ENCODE peak calls at places on chromosome 10, in five cellular contexts. One of them, this sample, is unnamed.

GRCh38 chr10:23189024-23189423 is 3.1 kb upstream of the PTF1A start:
- DNase-seq in fibroblast of lung: no peak
- DNase-seq in tibial nerve: no peak
- DNase-seq in transverse colon: no peak
- DNase-seq in neural progenitor cell: no peak
- DNase-seq in this sample: no peak

GRCh38 chr10:18313146-18313542 is 172.9 kb downstream of the CACNB2 start:
- DNase-seq in fibroblast of lung: no peak
- DNase-seq in tibial nerve: no peak
- DNase-seq in transverse colon: no peak
- DNase-seq in neural progenitor cell: no peak
- DNase-seq in this sample: no peak

GRCh38 chr10:114565066-114565465 is 93.0 kb downstream of the ABLIM1 start:
- DNase-seq in fibroblast of lung: peak; percentile 27
- DNase-seq in tibial nerve: no peak
- DNase-seq in transverse colon: no peak
- DNase-seq in neural progenitor cell: no peak
- DNase-seq in this sample: no peak

GRCh38 chr10:95513941-95514392 is 47.2 kb downstream of the SORBS1 start:
- DNase-seq in fibroblast of lung: peak; percentile 83
- DNase-seq in tibial nerve: no peak
- DNase-seq in transverse colon: no peak
- DNase-seq in neural progenitor cell: no peak
- DNase-seq in this sample: peak; percentile 59

GRCh38 chr10:77925795-77926565 is 575 bp downstream of the DLG5 start:
- DNase-seq in fibroblast of lung: peak; percentile 33
- DNase-seq in tibial nerve: peak; percentile 8
- DNase-seq in transverse colon: peak; percentile 65
- DNase-seq in neural progenitor cell: peak; percentile 72
- DNase-seq in this sample: peak; percentile 59

GRCh38 chr10:12042409-12042796 is 206 bp downstream of the UPF2 start:
- DNase-seq in fibroblast of lung: peak; percentile 30
- DNase-seq in tibial nerve: no peak
- DNase-seq in transverse colon: peak; percentile 53
- DNase-seq in neural progenitor cell: no peak
- DNase-seq in this sample: no peak

GRCh38 chr10:121695731-121696464 is 97.7 kb upstream of the FGFR2 start:
- DNase-seq in fibroblast of lung: no peak
- DNase-seq in tibial nerve: no peak
- DNase-seq in transverse colon: no peak
- DNase-seq in neural progenitor cell: no peak
- DNase-seq in this sample: no peak

GRCh38 chr10:21020545-21020944 is 123.4 kb upstream of the NEBL start:
- DNase-seq in fibroblast of lung: no peak
- DNase-seq in tibial nerve: no peak
- DNase-seq in transverse colon: peak; percentile 14
- DNase-seq in neural progenitor cell: peak; percentile 44
- DNase-seq in this sample: no peak

GRCh38 chr10:44851881-44852280 is 59.3 kb upstream of the TMEM72 start:
- DNase-seq in fibroblast of lung: no peak
- DNase-seq in tibial nerve: no peak
- DNase-seq in transverse colon: no peak
- DNase-seq in neural progenitor cell: no peak
- DNase-seq in this sample: no peak

GRCh38 chr10:35378547-35379210 is 42.4 kb downstream of the CCNY start:
- DNase-seq in fibroblast of lung: peak; percentile 70
- DNase-seq in tibial nerve: no peak
- DNase-seq in transverse colon: no peak
- DNase-seq in neural progenitor cell: no peak
- DNase-seq in this sample: no peak

GRCh38 chr10:77844713-77845454 is 81.7 kb downstream of the DLG5 start:
- DNase-seq in fibroblast of lung: peak; percentile 91
- DNase-seq in tibial nerve: no peak
- DNase-seq in transverse colon: peak; percentile 66
- DNase-seq in neural progenitor cell: no peak
- DNase-seq in this sample: no peak

GRCh38 chr10:32418572-32418971 is 27.4 kb upstream of the CCDC7 start:
- DNase-seq in fibroblast of lung: no peak
- DNase-seq in tibial nerve: no peak
- DNase-seq in transverse colon: no peak
- DNase-seq in neural progenitor cell: no peak
- DNase-seq in this sample: no peak

GRCh38 chr10:43042503-43043341 is 34.1 kb upstream of the RET start:
- DNase-seq in fibroblast of lung: no peak
- DNase-seq in tibial nerve: no peak
- DNase-seq in transverse colon: no peak
- DNase-seq in neural progenitor cell: no peak
- DNase-seq in this sample: no peak

GRCh38 chr10:109647627-109648026 is 275.7 kb downstream of the XPNPEP1 start:
- DNase-seq in fibroblast of lung: no peak
- DNase-seq in tibial nerve: no peak
- DNase-seq in transverse colon: peak; percentile 14
- DNase-seq in neural progenitor cell: no peak
- DNase-seq in this sample: no peak

GRCh38 chr10:50396491-50397311 is 145.4 kb upstream of the ASAH2 start:
- DNase-seq in fibroblast of lung: peak; percentile 84
- DNase-seq in tibial nerve: no peak
- DNase-seq in transverse colon: no peak
- DNase-seq in neural progenitor cell: no peak
- DNase-seq in this sample: no peak

GRCh38 chr10:103910442-103911000 is 7.5 kb downstream of the STN1 start:
- DNase-seq in fibroblast of lung: peak; percentile 43
- DNase-seq in tibial nerve: no peak
- DNase-seq in transverse colon: no peak
- DNase-seq in neural progenitor cell: no peak
- DNase-seq in this sample: no peak

GRCh38 chr10:71243756-71244637 is 31.6 kb downstream of the UNC5B start:
- DNase-seq in fibroblast of lung: no peak
- DNase-seq in tibial nerve: peak; percentile 32
- DNase-seq in transverse colon: peak; percentile 72
- DNase-seq in neural progenitor cell: no peak
- DNase-seq in this sample: no peak

GRCh38 chr10:58436071-58436470 is 50.9 kb downstream of the TFAM start:
- DNase-seq in fibroblast of lung: peak; percentile 55
- DNase-seq in tibial nerve: no peak
- DNase-seq in transverse colon: no peak
- DNase-seq in neural progenitor cell: no peak
- DNase-seq in this sample: no peak

GRCh38 chr10:29533046-29533445 is 101.7 kb downstream of the SVIL start:
- DNase-seq in fibroblast of lung: no peak
- DNase-seq in tibial nerve: no peak
- DNase-seq in transverse colon: no peak
- DNase-seq in neural progenitor cell: no peak
- DNase-seq in this sample: no peak

GRCh38 chr10:29529146-29529545 is 105.6 kb downstream of the SVIL start:
- DNase-seq in fibroblast of lung: no peak
- DNase-seq in tibial nerve: no peak
- DNase-seq in transverse colon: no peak
- DNase-seq in neural progenitor cell: no peak
- DNase-seq in this sample: no peak

GRCh38 chr10:29532256-29532878 is 102.4 kb downstream of the SVIL start:
- DNase-seq in fibroblast of lung: no peak
- DNase-seq in tibial nerve: no peak
- DNase-seq in transverse colon: no peak
- DNase-seq in neural progenitor cell: no peak
- DNase-seq in this sample: no peak

GRCh38 chr10:29533696-29534285 is 101.0 kb downstream of the SVIL start:
- DNase-seq in fibroblast of lung: peak; percentile 49
- DNase-seq in tibial nerve: no peak
- DNase-seq in transverse colon: no peak
- DNase-seq in neural progenitor cell: no peak
- DNase-seq in this sample: no peak

DNA sequence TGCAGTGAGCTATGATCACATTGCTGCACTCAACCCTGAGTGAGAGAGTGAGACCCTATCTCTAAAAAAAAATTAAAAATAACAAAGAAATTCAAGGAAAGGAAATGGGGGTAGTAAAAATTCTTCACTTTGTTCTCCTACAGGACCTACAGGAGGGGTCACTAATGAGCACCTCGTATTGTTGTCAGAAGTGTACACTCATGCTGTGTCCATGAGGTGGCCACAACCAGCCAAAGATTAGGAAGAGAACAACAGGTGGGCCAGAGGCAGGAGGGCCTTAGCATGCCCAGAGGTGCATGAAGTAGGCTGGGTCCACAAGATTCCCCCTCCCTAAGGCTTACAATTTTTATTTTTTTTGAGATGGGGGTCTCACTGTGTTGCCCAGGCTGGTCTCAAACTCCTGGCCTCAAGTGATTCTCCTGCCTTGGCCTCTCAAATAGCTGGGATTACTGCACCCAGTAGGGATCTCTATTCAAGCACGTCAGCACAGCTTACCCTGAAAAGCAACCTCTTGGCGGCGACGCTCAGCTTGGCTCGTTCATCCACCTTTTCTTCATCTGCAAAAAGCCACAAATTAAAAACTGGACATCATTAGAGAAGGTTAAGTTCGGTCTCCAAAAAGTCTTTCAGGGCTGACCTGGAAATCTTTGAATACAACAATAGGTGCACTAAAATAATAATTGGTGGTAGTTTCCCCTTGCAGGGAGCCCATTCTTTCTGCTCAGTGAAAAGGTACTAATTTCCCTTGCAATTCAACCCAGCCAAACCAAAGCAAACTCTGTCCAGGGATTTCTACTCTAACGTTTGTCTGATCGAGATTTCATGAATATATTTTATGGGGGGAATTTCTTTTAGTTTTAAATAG is 104.4 kb downstream of the SVIL start:
- DNase-seq in fibroblast of lung: no peak
- DNase-seq in tibial nerve: no peak
- DNase-seq in transverse colon: no peak
- DNase-seq in neural progenitor cell: peak; percentile 15
- DNase-seq in this sample: no peak
- TF ChIP-seq CTCF in fibroblast of lung: no peak
- TF ChIP-seq CTCF in tibial nerve: no peak
- TF ChIP-seq CTCF in transverse colon: no peak
- TF ChIP-seq CTCF in neural progenitor cell: no peak
- TF ChIP-seq CTCF in this sample: no peak

GRCh38 chr10:92124020-92124419 is 166.9 kb downstream of the CPEB3 start:
- DNase-seq in fibroblast of lung: no peak
- DNase-seq in tibial nerve: no peak
- DNase-seq in transverse colon: no peak
- DNase-seq in neural progenitor cell: no peak
- DNase-seq in this sample: no peak
- H3K4me1 ChIP-seq in fibroblast of lung: peaks cover 6% of the 10 kb centered on the region
- H3K4me1 ChIP-seq in tibial nerve: no peaks in the 10 kb centered on the region
- H3K4me1 ChIP-seq in transverse colon: peaks cover 34% of the 10 kb centered on the region
- H3K4me1 ChIP-seq in neural progenitor cell: no peaks in the 10 kb centered on the region
- H3K4me1 ChIP-seq in this sample: no peaks in the 10 kb centered on the region

DNA sequence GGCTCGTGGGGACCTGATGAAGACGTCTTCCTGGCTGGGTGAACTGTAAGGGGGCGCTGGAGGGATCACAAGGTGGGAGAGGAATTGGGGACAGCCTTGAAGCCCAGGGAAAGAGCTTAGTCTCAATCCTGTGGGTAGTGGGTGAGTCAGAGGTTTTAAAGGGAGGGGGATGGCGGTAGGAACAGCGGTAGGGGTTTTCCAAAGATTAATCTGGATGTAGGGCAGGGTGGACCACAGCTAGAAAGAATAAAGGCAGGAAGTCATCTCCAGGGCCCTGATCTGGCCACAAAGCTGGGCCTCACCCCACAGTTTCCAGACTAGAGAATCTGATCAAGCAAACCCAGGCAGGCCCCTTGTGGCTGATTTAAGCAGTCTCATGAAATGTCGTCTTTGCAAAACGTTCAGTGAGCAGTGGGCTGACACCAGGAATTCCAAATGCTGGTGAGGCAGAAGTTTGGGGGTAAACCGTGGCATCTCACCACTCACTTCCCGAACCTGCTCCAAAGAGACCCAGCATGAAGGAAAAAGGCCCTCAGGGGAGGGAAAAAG is 65.3 kb downstream of the CALML3 start:
- DNase-seq in fibroblast of lung: peak; percentile 86
- DNase-seq in tibial nerve: no peak
- DNase-seq in transverse colon: no peak
- DNase-seq in neural progenitor cell: no peak
- DNase-seq in this sample: no peak
- TF ChIP-seq CTCF in fibroblast of lung: peak; percentile 30
- TF ChIP-seq CTCF in tibial nerve: no peak
- TF ChIP-seq CTCF in transverse colon: no peak
- TF ChIP-seq CTCF in neural progenitor cell: peak; percentile 16
- TF ChIP-seq CTCF in this sample: no peak

GRCh38 chr10:110867807-110868465 is 3.8 kb upstream of the PDCD4 start:
- DNase-seq in fibroblast of lung: no peak
- DNase-seq in tibial nerve: no peak
- DNase-seq in transverse colon: no peak
- DNase-seq in neural progenitor cell: no peak
- DNase-seq in this sample: no peak
- H3K4me1 ChIP-seq in fibroblast of lung: peaks cover 5% of the 10 kb centered on the region
- H3K4me1 ChIP-seq in tibial nerve: no peaks in the 10 kb centered on the region
- H3K4me1 ChIP-seq in transverse colon: peaks cover 49% of the 10 kb centered on the region
- H3K4me1 ChIP-seq in neural progenitor cell: peaks cover 43% of the 10 kb centered on the region
- H3K4me1 ChIP-seq in this sample: peaks cover 7% of the 10 kb centered on the region

GRCh38 chr10:88565072-88565471 is 18.0 kb downstream of the RNLS start:
- DNase-seq in fibroblast of lung: peak; percentile 37
- DNase-seq in tibial nerve: no peak
- DNase-seq in transverse colon: no peak
- DNase-seq in neural progenitor cell: no peak
- DNase-seq in this sample: no peak
- TF ChIP-seq CTCF in fibroblast of lung: no peak
- TF ChIP-seq CTCF in tibial nerve: peak; percentile 31
- TF ChIP-seq CTCF in transverse colon: peak; percentile 16
- TF ChIP-seq CTCF in neural progenitor cell: peak; percentile 41
- TF ChIP-seq CTCF in this sample: no peak

GRCh38 chr10:79378383-79378646 is 31.0 kb downstream of the PPIF start:
- DNase-seq in fibroblast of lung: no peak
- DNase-seq in tibial nerve: no peak
- DNase-seq in transverse colon: no peak
- DNase-seq in neural progenitor cell: no peak
- DNase-seq in this sample: no peak
- H3K4me1 ChIP-seq in fibroblast of lung: peaks cover 38% of the 10 kb centered on the region
- H3K4me1 ChIP-seq in tibial nerve: no peaks in the 10 kb centered on the region
- H3K4me1 ChIP-seq in transverse colon: peaks cover 32% of the 10 kb centered on the region
- H3K4me1 ChIP-seq in neural progenitor cell: no peaks in the 10 kb centered on the region
- H3K4me1 ChIP-seq in this sample: peaks cover 26% of the 10 kb centered on the region

GRCh38 chr10:5764422-5765297 is 48.6 kb downstream of the GDI2 start:
- DNase-seq in fibroblast of lung: no peak
- DNase-seq in tibial nerve: no peak
- DNase-seq in transverse colon: no peak
- DNase-seq in neural progenitor cell: no peak
- DNase-seq in this sample: no peak
- TF ChIP-seq CTCF in fibroblast of lung: no peak
- TF ChIP-seq CTCF in tibial nerve: no peak
- TF ChIP-seq CTCF in transverse colon: no peak
- TF ChIP-seq CTCF in neural progenitor cell: no peak
- TF ChIP-seq CTCF in this sample: no peak

GRCh38 chr10:132397671-132398565 is 918 bp downstream of the PWWP2B start:
- DNase-seq in fibroblast of lung: peak; percentile 59
- DNase-seq in tibial nerve: no peak
- DNase-seq in transverse colon: peak; percentile 67
- DNase-seq in neural progenitor cell: peak; percentile 58
- DNase-seq in this sample: peak; percentile 63

GRCh38 chr10:132400041-132400546 is 3.1 kb downstream of the PWWP2B start:
- DNase-seq in fibroblast of lung: no peak
- DNase-seq in tibial nerve: no peak
- DNase-seq in transverse colon: no peak
- DNase-seq in neural progenitor cell: no peak
- DNase-seq in this sample: no peak

GRCh38 chr10:132397036-132397541 is at the start of gene PWWP2B:
- DNase-seq in fibroblast of lung: peak; percentile 20
- DNase-seq in tibial nerve: no peak
- DNase-seq in transverse colon: peak; percentile 72
- DNase-seq in neural progenitor cell: peak; percentile 70
- DNase-seq in this sample: peak; percentile 64

GRCh38 chr10:132399117-132400035 is 2.4 kb downstream of the PWWP2B start:
- DNase-seq in fibroblast of lung: no peak
- DNase-seq in tibial nerve: no peak
- DNase-seq in transverse colon: peak; percentile 80
- DNase-seq in neural progenitor cell: no peak
- DNase-seq in this sample: peak; percentile 16

GRCh38 chr10:132398566-132398991 is 1.6 kb downstream of the PWWP2B start:
- DNase-seq in fibroblast of lung: no peak
- DNase-seq in tibial nerve: no peak
- DNase-seq in transverse colon: peak; percentile 21
- DNase-seq in neural progenitor cell: no peak
- DNase-seq in this sample: no peak
- H3K4me1 ChIP-seq in fibroblast of lung: no peaks in the 10 kb centered on the region
- H3K4me1 ChIP-seq in tibial nerve: no peaks in the 10 kb centered on the region
- H3K4me1 ChIP-seq in transverse colon: peaks cover 71% of the 10 kb centered on the region
- H3K4me1 ChIP-seq in neural progenitor cell: peaks cover 14% of the 10 kb centered on the region
- H3K4me1 ChIP-seq in this sample: peaks cover 20% of the 10 kb centered on the region

This sample was measured in uterus.